ENCODE peak calls at places on chromosome 15, in five cellular contexts. One of them, this sample, is unnamed.

GRCh38 chr15:85749261-85750151 is 45.2 kb downstream of the KLHL25 start:
- DNase-seq in tibial artery: peak
- DNase-seq in endodermal cell: peak
- DNase-seq in transverse colon: no peak
- DNase-seq in thoracic aorta: no peak
- DNase-seq in this sample: no peak

GRCh38 chr15:67803299-67803698 is 22.0 kb upstream of the SKOR1 start:
- DNase-seq in transverse colon: no peak
- DNase-seq in endodermal cell: no peak
- DNase-seq in thoracic aorta: no peak
- DNase-seq in tibial artery: no peak
- DNase-seq in this sample: no peak

GRCh38 chr15:31221936-31222515 is 104.6 kb upstream of the KLF13 start:
- DNase-seq in transverse colon: no peak
- DNase-seq in endodermal cell: peak
- DNase-seq in thoracic aorta: no peak
- DNase-seq in tibial artery: no peak
- DNase-seq in this sample: peak

GRCh38 chr15:54719325-54719724 is 477.4 kb downstream of the RSL24D1 start:
- DNase-seq in endodermal cell: no peak
- DNase-seq in tibial artery: no peak
- DNase-seq in thoracic aorta: no peak
- DNase-seq in transverse colon: no peak
- DNase-seq in this sample: no peak

GRCh38 chr15:95932676-95933075 is 397.8 kb upstream of the NR2F2 start:
- DNase-seq in thoracic aorta: no peak
- DNase-seq in transverse colon: no peak
- DNase-seq in endodermal cell: no peak
- DNase-seq in tibial artery: no peak
- DNase-seq in this sample: no peak

GRCh38 chr15:82312611-82313349 is 36.5 kb downstream of the GOLGA6L10 start:
- DNase-seq in transverse colon: no peak
- DNase-seq in thoracic aorta: no peak
- DNase-seq in endodermal cell: peak
- DNase-seq in tibial artery: no peak
- DNase-seq in this sample: no peak

GRCh38 chr15:92655178-92655995 is at the start of gene FAM174B:
- DNase-seq in endodermal cell: peak
- DNase-seq in transverse colon: peak
- DNase-seq in thoracic aorta: no peak
- DNase-seq in tibial artery: no peak
- DNase-seq in this sample: peak

GRCh38 chr15:48604567-48604966 is 40.9 kb downstream of the FBN1 start:
- DNase-seq in endodermal cell: no peak
- DNase-seq in tibial artery: no peak
- DNase-seq in thoracic aorta: no peak
- DNase-seq in transverse colon: no peak
- DNase-seq in this sample: no peak

GRCh38 chr15:79595995-79596622 is 164.0 kb downstream of the MINAR1 start:
- DNase-seq in transverse colon: peak
- DNase-seq in tibial artery: no peak
- DNase-seq in thoracic aorta: no peak
- DNase-seq in endodermal cell: peak
- DNase-seq in this sample: peak
- TF ChIP-seq CTCF in transverse colon: peak
- TF ChIP-seq CTCF in tibial artery: peak
- TF ChIP-seq CTCF in thoracic aorta: peak
- TF ChIP-seq CTCF in endodermal cell: peak
- TF ChIP-seq CTCF in this sample: peak

GRCh38 chr15:64153480-64154367 is 2.2 kb downstream of the SNX22 start:
- DNase-seq in tibial artery: peak
- DNase-seq in thoracic aorta: peak
- DNase-seq in endodermal cell: peak
- DNase-seq in transverse colon: peak
- DNase-seq in this sample: peak
- TF ChIP-seq CTCF in tibial artery: peak
- TF ChIP-seq CTCF in thoracic aorta: peak
- TF ChIP-seq CTCF in endodermal cell: peak
- TF ChIP-seq CTCF in transverse colon: peak
- TF ChIP-seq CTCF in this sample: peak

GRCh38 chr15:89444855-89445254 is 51.5 kb downstream of the RHCG start:
- DNase-seq in tibial artery: no peak
- DNase-seq in thoracic aorta: no peak
- DNase-seq in transverse colon: no peak
- DNase-seq in endodermal cell: peak
- DNase-seq in this sample: peak

GRCh38 chr15:89441295-89441762 is 55.1 kb downstream of the RHCG start:
- DNase-seq in tibial artery: no peak
- DNase-seq in endodermal cell: no peak
- DNase-seq in thoracic aorta: no peak
- DNase-seq in transverse colon: peak
- DNase-seq in this sample: no peak

GRCh38 chr15:89444241-89444797 is 52.1 kb downstream of the RHCG start:
- DNase-seq in endodermal cell: peak
- DNase-seq in transverse colon: no peak
- DNase-seq in thoracic aorta: no peak
- DNase-seq in tibial artery: no peak
- DNase-seq in this sample: no peak

GRCh38 chr15:89442155-89442554 is 54.2 kb downstream of the RHCG start:
- DNase-seq in transverse colon: no peak
- DNase-seq in thoracic aorta: no peak
- DNase-seq in tibial artery: no peak
- DNase-seq in endodermal cell: no peak
- DNase-seq in this sample: no peak

GRCh38 chr15:89442671-89443307 is 53.6 kb downstream of the RHCG start:
- DNase-seq in tibial artery: no peak
- DNase-seq in thoracic aorta: no peak
- DNase-seq in transverse colon: peak
- DNase-seq in endodermal cell: peak
- DNase-seq in this sample: peak
- TF ChIP-seq CTCF in tibial artery: no peak
- TF ChIP-seq CTCF in thoracic aorta: no peak
- TF ChIP-seq CTCF in transverse colon: peak
- TF ChIP-seq CTCF in endodermal cell: peak
- TF ChIP-seq CTCF in this sample: peak

GRCh38 chr15:35966781-35967180 is 420.8 kb upstream of the DPH6 start:
- DNase-seq in thoracic aorta: no peak
- DNase-seq in tibial artery: no peak
- DNase-seq in transverse colon: no peak
- DNase-seq in endodermal cell: no peak
- DNase-seq in this sample: no peak
- TF ChIP-seq CTCF in thoracic aorta: no peak
- TF ChIP-seq CTCF in tibial artery: no peak
- TF ChIP-seq CTCF in transverse colon: no peak
- TF ChIP-seq CTCF in endodermal cell: no peak
- TF ChIP-seq CTCF in this sample: no peak

GRCh38 chr15:52529940-52530339 is 1.3 kb upstream of the MYO5A start:
- DNase-seq in transverse colon: no peak
- DNase-seq in endodermal cell: no peak
- DNase-seq in tibial artery: no peak
- DNase-seq in thoracic aorta: no peak
- DNase-seq in this sample: no peak

GRCh38 chr15:52529289-52529929 is 729 bp upstream of the MYO5A start:
- DNase-seq in endodermal cell: no peak
- DNase-seq in tibial artery: no peak
- DNase-seq in transverse colon: peak
- DNase-seq in thoracic aorta: no peak
- DNase-seq in this sample: peak

GRCh38 chr15:52527898-52528464 is 699 bp downstream of the MYO5A start:
- DNase-seq in transverse colon: peak
- DNase-seq in tibial artery: peak
- DNase-seq in endodermal cell: no peak
- DNase-seq in thoracic aorta: no peak
- DNase-seq in this sample: peak

GRCh38 chr15:52527196-52527897 is 1.3 kb downstream of the MYO5A start:
- DNase-seq in thoracic aorta: no peak
- DNase-seq in transverse colon: no peak
- DNase-seq in tibial artery: no peak
- DNase-seq in endodermal cell: no peak
- DNase-seq in this sample: no peak

GRCh38 chr15:52528465-52529288 is at the start of gene MYO5A:
- DNase-seq in transverse colon: peak
- DNase-seq in tibial artery: peak
- DNase-seq in endodermal cell: peak
- DNase-seq in thoracic aorta: no peak
- DNase-seq in this sample: peak
- TF ChIP-seq CTCF in transverse colon: no peak
- TF ChIP-seq CTCF in tibial artery: no peak
- TF ChIP-seq CTCF in endodermal cell: peak
- TF ChIP-seq CTCF in thoracic aorta: no peak
- TF ChIP-seq CTCF in this sample: peak

GRCh38 chr15:90930861-90931629 is 1.3 kb downstream of the HDDC3 start:
- DNase-seq in thoracic aorta: no peak
- DNase-seq in transverse colon: no peak
- DNase-seq in tibial artery: no peak
- DNase-seq in endodermal cell: no peak
- DNase-seq in this sample: no peak

GRCh38 chr15:90933310-90933709 is 961 bp upstream of the HDDC3 start:
- DNase-seq in tibial artery: no peak
- DNase-seq in endodermal cell: no peak
- DNase-seq in thoracic aorta: no peak
- DNase-seq in transverse colon: no peak
- DNase-seq in this sample: no peak

GRCh38 chr15:90934256-90934948 is 683 bp upstream of the UNC45A start:
- DNase-seq in endodermal cell: peak
- DNase-seq in transverse colon: peak
- DNase-seq in thoracic aorta: no peak
- DNase-seq in tibial artery: peak
- DNase-seq in this sample: peak

GRCh38 chr15:90931737-90932659 is at the start of gene HDDC3:
- DNase-seq in thoracic aorta: peak
- DNase-seq in tibial artery: peak
- DNase-seq in transverse colon: peak
- DNase-seq in endodermal cell: peak
- DNase-seq in this sample: peak

GRCh38 chr15:90932660-90932991 is 277 bp upstream of the HDDC3 start:
- DNase-seq in transverse colon: no peak
- DNase-seq in thoracic aorta: no peak
- DNase-seq in tibial artery: no peak
- DNase-seq in endodermal cell: no peak
- DNase-seq in this sample: no peak
- TF ChIP-seq CTCF in transverse colon: no peak
- TF ChIP-seq CTCF in thoracic aorta: no peak
- TF ChIP-seq CTCF in tibial artery: no peak
- TF ChIP-seq CTCF in endodermal cell: peak
- TF ChIP-seq CTCF in this sample: no peak